ENCODE peak calls at places on chromosomes 3 and 15, in four cellular contexts. H, Y, N and I are unnamed samples.

GRCh38 chr3:21436846-21437245 is 314.2 kb downstream of the ZNF385D start:
- DNase-seq in N (no peak), H (no peak), Y (no peak), I (no peak)

GRCh38 chr15:48541659-48542334 is 103.7 kb downstream of the FBN1 start:
- DNase-seq in H (no peak), N (no peak), Y (no peak), I (no peak)

GRCh38 chr15:85618956-85619491 is 175.7 kb downstream of the KLHL25 start:
- DNase-seq in H (peak), N (no peak), Y (peak), I (peak)

GRCh38 chr15:37289109-37289765 is 188.9 kb upstream of the MEIS2 start:
- DNase-seq in Y (no peak), H (no peak), N (no peak), I (no peak)

GRCh38 chr15:89361451-89362202 is 27.0 kb upstream of the POLG start:
- DNase-seq in N (peak), Y (peak), H (peak), I (peak)

GRCh38 chr15:82750831-82751181 is 41.1 kb upstream of the AP3B2 start:
- DNase-seq in Y (no peak), H (no peak), N (peak), I (no peak)

GRCh38 chr3:22360197-22360596 is 609.2 kb upstream of the ZNF385D start:
- DNase-seq in Y (no peak), N (no peak), H (no peak), I (no peak)

GRCh38 chr3:14125193-14126016 is 553 bp downstream of the TMEM43 start:
- DNase-seq in N (peak), Y (peak), H (peak), I (peak)

GRCh38 chr15:39323706-39324105 is 257.2 kb upstream of the THBS1 start:
- DNase-seq in H (no peak), Y (no peak), N (no peak), I (no peak)

GRCh38 chr3:52973806-52974205 is 72.1 kb downstream of the SFMBT1 start:
- DNase-seq in N (no peak), Y (no peak), H (no peak), I (no peak)

GRCh38 chr3:61562042-61562809 is 855 bp downstream of the PTPRG start:
- DNase-seq in H (peak), N (no peak), Y (no peak), I (peak)

GRCh38 chr3:33954956-33955355 is 156.5 kb downstream of the PDCD6IP start:
- DNase-seq in Y (no peak), H (no peak), N (peak), I (no peak)

GRCh38 chr3:28234454-28234853 is 7.0 kb upstream of the CMC1 start:
- DNase-seq in N (no peak), H (no peak), Y (no peak), I (no peak)

GRCh38 chr3:43638594-43639447 is 17.0 kb upstream of the ANO10 start:
- DNase-seq in N (peak), Y (no peak), H (no peak), I (no peak)

GRCh38 chr3:58120075-58120812 is 90.5 kb downstream of the DNASE1L3 start:
- DNase-seq in N (no peak), Y (peak), H (no peak), I (no peak)

GRCh38 chr3:52685285-52685704 is 418 bp downstream of the PBRM1 start:
- DNase-seq in H (peak), N (peak), Y (peak), I (peak)

GRCh38 chr3:23241256-23241655 is 38.1 kb downstream of the UBE2E2 start:
- DNase-seq in H (no peak), N (no peak), Y (no peak), I (no peak)

GRCh38 chr3:89179355-89179997 is 72.1 kb downstream of the EPHA3 start:
- DNase-seq in Y (no peak), H (no peak), N (no peak), I (no peak)

GRCh38 chr3:143037867-143038266 is 36.5 kb downstream of the U2SURP start:
- DNase-seq in Y (no peak), N (no peak), H (no peak), I (no peak)

GRCh38 chr3:41301548-41301947 is 102.2 kb downstream of the CTNNB1 start:
- DNase-seq in Y (no peak), H (no peak), N (no peak), I (no peak)

GRCh38 chr3:192408721-192409151 is 318.6 kb downstream of the FGF12 start:
- DNase-seq in H (peak), N (no peak), Y (no peak), I (no peak)

GRCh38 chr15:45287400-45287799 is 35.4 kb downstream of the SLC28A2 start:
- DNase-seq in Y (no peak), N (no peak), H (no peak), I (no peak)

GRCh38 chr3:176032043-176032442 is 1165.2 kb downstream of the TBL1XR1 start:
- DNase-seq in N (no peak), Y (no peak), H (no peak), I (no peak)

GRCh38 chr3:155179425-155179814 is 99.3 kb downstream of the MME start:
- DNase-seq in Y (no peak), H (no peak), N (peak), I (no peak)

GRCh38 chr3:151971814-151972579 is 98.6 kb downstream of the SUCNR1 start:
- DNase-seq in N (no peak), H (no peak), Y (no peak), I (no peak)

GRCh38 chr3:139491027-139491700 is 14.8 kb upstream of the RBP2 start:
- DNase-seq in Y (no peak), H (no peak), N (no peak), I (no peak)

GRCh38 chr15:64911317-64912186 is at the start of gene ANKDD1A:
- DNase-seq in N (no peak), H (peak), Y (no peak), I (peak)

GRCh38 chr3:61807865-61808276 is 246.5 kb downstream of the PTPRG start:
- DNase-seq in H (no peak), N (no peak), Y (no peak), I (no peak)

GRCh38 chr3:191296041-191296541 is 33.1 kb upstream of the CCDC50 start:
- DNase-seq in N (no peak), H (no peak), Y (no peak), I (no peak)

DNA sequence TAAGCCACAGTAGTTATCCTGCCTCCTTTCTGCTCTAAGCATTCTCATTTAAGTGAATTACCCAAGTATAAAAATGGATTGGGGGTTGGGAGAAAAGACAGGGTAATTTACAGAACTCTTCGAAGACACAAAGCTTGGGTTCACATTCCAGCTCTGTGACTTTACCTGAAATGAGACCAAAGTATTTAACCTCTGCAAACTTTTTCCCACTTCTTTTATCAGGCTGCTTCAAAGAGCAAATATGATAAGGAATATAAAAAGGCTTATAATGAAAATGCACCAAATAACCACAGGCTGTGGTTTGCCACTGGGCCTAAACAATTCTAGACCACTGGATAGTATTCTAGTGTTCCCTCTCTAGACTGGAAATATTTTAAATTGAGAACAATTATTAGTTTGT is 64.4 kb downstream of the UACA start:
- DNase-seq in Y (no peak), H (no peak), N (no peak), I (no peak)
- TF ChIP-seq EP300 in Y (no peak), H (no peak), N (no peak), I (no peak)

GRCh38 chr3:39406368-39407258 is at the start of gene RPSA:
- DNase-seq in Y (peak), H (peak), N (peak), I (peak)
- TF ChIP-seq POLR2A in Y (peak), H (peak), N (peak), I (peak)

DNA sequence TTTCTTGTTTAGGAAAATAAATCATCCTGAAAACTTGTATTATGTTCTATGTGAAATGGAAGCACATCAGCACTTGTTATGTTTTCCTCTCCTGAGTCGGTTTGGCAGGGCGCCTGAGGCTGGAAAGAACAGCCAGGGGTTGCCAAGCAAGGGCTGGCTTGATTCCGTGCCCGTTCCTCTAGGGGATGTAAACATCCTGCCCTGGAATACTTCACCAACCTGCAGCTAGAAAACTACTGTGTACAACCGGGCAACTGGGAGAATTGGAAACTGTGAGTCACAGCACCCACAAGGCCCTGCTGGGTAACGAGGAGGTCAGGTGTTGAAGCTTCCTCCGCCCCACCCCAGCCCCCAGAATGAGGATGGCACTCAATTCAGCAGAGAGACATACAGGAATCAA is 67.1 kb downstream of the EIF4E3 start:
- DNase-seq in N (no peak), H (peak), Y (peak), I (peak)
- TF ChIP-seq EP300 in N (no peak), H (no peak), Y (peak), I (peak)

GRCh38 chr3:9395570-9396300 is 1.7 kb upstream of the SETD5 start:
- DNase-seq in H (no peak), N (no peak), Y (no peak), I (no peak)
- TF ChIP-seq POLR2A in H (no peak), N (no peak), Y (no peak), I (no peak)

DNA sequence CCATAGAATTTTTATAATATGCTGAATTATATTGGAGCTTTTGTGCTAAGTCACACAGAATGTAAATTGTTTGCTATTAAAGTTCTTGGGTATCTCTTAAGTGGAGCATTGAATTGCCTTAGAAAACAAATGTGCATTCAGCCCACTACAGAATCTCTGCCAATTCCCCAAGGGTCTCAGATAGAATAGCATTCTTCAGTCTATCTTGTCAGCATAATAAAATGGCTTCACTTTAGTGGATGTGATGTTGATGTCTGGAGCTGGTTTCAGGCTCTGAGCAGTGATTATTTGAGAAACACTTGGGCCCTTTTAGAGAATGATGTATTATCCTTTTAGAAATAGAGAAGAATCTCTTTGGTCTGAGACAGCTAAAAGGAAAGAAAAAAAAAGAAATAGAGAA is 45.2 kb downstream of the LRCH3 start:
- DNase-seq in Y (no peak), H (no peak), N (no peak), I (no peak)
- TF ChIP-seq EP300 in Y (no peak), H (no peak), N (no peak), I (no peak)

DNA sequence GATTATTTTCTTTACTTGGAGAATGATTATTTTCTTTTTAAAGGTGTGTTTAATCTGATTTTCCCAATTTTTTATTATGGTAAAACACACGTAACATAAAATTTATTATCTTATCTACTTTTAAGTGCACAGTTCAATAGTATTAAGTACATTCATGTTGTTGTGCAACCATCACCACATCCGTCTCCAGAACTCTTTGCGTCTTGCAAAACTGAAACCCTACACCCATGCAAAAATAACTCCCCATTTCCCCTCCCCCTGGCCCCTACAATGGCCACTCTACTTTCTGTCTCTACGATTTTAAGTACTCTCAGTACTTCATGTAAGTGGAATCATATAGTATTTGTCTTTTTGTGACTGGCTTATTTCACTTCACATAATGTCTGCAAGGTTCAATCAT is 230.7 kb downstream of the SATB1 start:
- DNase-seq in N (no peak), Y (no peak), H (no peak), I (no peak)
- TF ChIP-seq POLR2A in N (no peak), Y (no peak), H (no peak), I (no peak)

GRCh38 chr3:15427182-15427880 is at the start of the genes EAF1 and METTL6:
- DNase-seq in H (peak), Y (peak), N (peak), I (peak)
- TF ChIP-seq EP300 in H (no peak), Y (peak), N (peak), I (no peak)

GRCh38 chr3:111732248-111732879 is 126.7 kb upstream of the PHLDB2 start:
- DNase-seq in Y (no peak), N (no peak), H (no peak), I (no peak)
- TF ChIP-seq POLR2A in Y (no peak), N (no peak), H (no peak), I (no peak)

DNA sequence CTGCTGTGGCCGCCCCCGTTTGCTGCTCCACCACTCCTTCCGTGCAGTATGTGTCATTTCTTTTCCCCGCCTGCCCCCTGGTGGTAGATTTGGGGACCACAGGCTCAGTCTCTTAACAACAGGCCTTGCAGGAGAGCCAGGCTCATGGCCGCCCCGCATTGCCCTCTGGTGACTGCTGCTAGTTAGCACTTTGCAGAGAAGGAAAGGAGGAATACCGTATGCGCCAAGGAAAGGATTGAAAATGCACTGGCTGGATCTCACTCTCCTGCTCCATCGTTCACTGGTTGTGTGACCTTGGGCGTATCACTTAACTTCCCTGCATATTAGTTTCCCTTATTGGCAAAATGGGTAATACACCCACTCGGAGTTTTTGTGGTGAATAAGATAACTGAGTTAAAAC is 39.3 kb upstream of the PXYLP1 start:
- DNase-seq in N (peak), H (peak), Y (peak), I (peak)
- TF ChIP-seq EP300 in N (no peak), H (no peak), Y (no peak), I (no peak)

GRCh38 chr3:124833710-124834332 is 53.3 kb downstream of the ITGB5 start:
- DNase-seq in Y (no peak), H (no peak), N (no peak), I (no peak)

GRCh38 chr3:124832782-124833709 is 54.1 kb downstream of the ITGB5 start:
- DNase-seq in N (no peak), Y (no peak), H (no peak), I (no peak)

GRCh38 chr3:124836448-124836847 is 50.7 kb downstream of the ITGB5 start:
- DNase-seq in Y (no peak), H (no peak), N (no peak), I (no peak)

GRCh38 chr3:124837065-124837464 is 50.1 kb downstream of the ITGB5 start:
- DNase-seq in H (no peak), N (no peak), Y (no peak), I (no peak)

DNA sequence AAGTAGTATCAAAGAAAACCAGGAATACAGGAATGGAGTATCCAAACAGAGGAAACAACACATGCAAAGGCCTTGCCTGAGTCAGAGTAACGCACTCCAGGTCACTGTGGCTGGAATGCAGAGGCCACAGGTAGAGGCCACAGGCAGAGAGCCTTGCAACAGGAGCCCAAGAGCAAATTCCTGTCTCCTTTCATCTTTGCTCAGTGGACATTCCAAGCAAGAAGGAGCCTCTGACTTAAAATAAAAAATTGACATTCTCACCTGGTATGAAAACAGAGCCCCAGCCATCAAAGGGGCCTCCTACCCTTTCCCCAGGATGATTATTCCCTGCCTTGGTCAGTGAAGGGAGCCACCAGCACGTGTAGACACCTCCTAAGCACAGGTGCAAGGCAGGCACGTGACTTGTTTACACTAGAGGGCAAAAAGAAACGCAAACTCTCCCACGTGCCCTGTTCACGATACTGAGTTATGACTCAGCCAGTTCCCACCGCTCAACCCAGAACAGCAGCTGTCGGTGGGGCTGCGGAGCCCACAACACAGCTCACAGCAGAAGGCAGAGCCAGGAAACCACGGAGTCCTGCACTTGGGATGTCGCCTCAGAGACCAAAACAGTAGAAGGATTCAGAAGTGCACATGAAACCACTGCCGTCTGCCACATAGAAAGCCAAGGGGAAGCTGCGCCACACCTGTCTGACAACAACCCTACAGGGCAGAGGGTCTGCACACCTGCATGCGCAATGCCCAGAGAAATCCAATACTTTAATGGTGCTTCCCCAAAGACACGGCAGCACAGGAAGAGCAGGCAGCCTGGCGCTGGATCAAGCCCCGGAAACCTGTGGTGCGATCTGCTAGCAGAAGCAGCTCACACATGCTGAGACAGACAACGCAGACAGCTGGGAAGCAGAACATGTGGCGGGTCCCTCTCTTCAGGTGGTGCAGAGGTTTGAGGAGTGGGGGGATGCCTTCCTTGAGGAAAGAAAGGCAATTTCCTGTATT is 52.1 kb downstream of the ITGB5 start:
- DNase-seq in H (peak), Y (no peak), N (peak), I (peak)
- TF ChIP-seq POLR2A in H (no peak), Y (no peak), N (no peak), I (no peak)